ENCODE peak calls at places on chromosomes 2 and 18, in four cellular contexts. One of them, this sample, is unnamed.

GRCh38 chr18:7676253-7676873 is 109.2 kb downstream of the PTPRM start:
- DNase-seq in uterus: no peak
- DNase-seq in osteocyte: no peak
- DNase-seq in DND-41: no peak
- DNase-seq in this sample: no peak

GRCh38 chr2:154140249-154141025 is 268.7 kb downstream of the GALNT13 start:
- DNase-seq in uterus: no peak
- DNase-seq in DND-41: no peak
- DNase-seq in osteocyte: no peak
- DNase-seq in this sample: no peak

GRCh38 chr2:219230201-219230540 is 565 bp downstream of the ANKZF1 start:
- DNase-seq in osteocyte: no peak
- DNase-seq in DND-41: peak
- DNase-seq in uterus: no peak
- DNase-seq in this sample: peak

GRCh38 chr2:29946465-29946864 is 25.1 kb upstream of the ALK start:
- DNase-seq in osteocyte: no peak
- DNase-seq in uterus: no peak
- DNase-seq in DND-41: no peak
- DNase-seq in this sample: no peak

GRCh38 chr2:29394311-29394710 is 279.1 kb downstream of the CLIP4 start:
- DNase-seq in DND-41: no peak
- DNase-seq in osteocyte: no peak
- DNase-seq in uterus: no peak
- DNase-seq in this sample: no peak

GRCh38 chr2:241935314-241935713 is 65.8 kb downstream of the RTP5 start:
- DNase-seq in uterus: peak
- DNase-seq in osteocyte: no peak
- DNase-seq in DND-41: no peak
- DNase-seq in this sample: no peak

GRCh38 chr2:152330235-152330866 is 4.6 kb upstream of the FMNL2 start:
- DNase-seq in osteocyte: no peak
- DNase-seq in DND-41: no peak
- DNase-seq in uterus: no peak
- DNase-seq in this sample: no peak

GRCh38 chr2:158667567-158667966 is 127.5 kb upstream of the DAPL1 start:
- DNase-seq in osteocyte: no peak
- DNase-seq in DND-41: no peak
- DNase-seq in uterus: no peak
- DNase-seq in this sample: no peak

GRCh38 chr18:77101410-77102245 is 31.0 kb downstream of the MBP start:
- DNase-seq in uterus: peak
- DNase-seq in osteocyte: no peak
- DNase-seq in DND-41: peak
- DNase-seq in this sample: no peak

GRCh38 chr2:197294260-197294659 is 16.3 kb downstream of the ANKRD44 start:
- DNase-seq in uterus: no peak
- DNase-seq in osteocyte: no peak
- DNase-seq in DND-41: no peak
- DNase-seq in this sample: no peak

GRCh38 chr18:6980363-6980762 is 137.2 kb downstream of the LAMA1 start:
- DNase-seq in osteocyte: no peak
- DNase-seq in uterus: no peak
- DNase-seq in DND-41: no peak
- DNase-seq in this sample: no peak

GRCh38 chr2:201158111-201158929 is 24.6 kb upstream of the CASP10 start:
- DNase-seq in osteocyte: no peak
- DNase-seq in uterus: peak
- DNase-seq in DND-41: peak
- DNase-seq in this sample: peak

GRCh38 chr18:6755107-6755506 is 25.6 kb downstream of the ARHGAP28 start:
- DNase-seq in uterus: no peak
- DNase-seq in osteocyte: no peak
- DNase-seq in DND-41: no peak
- DNase-seq in this sample: no peak

GRCh38 chr2:196077821-196078220 is 9.2 kb upstream of the DNAH7 start:
- DNase-seq in DND-41: no peak
- DNase-seq in uterus: no peak
- DNase-seq in osteocyte: no peak
- DNase-seq in this sample: no peak

DNA sequence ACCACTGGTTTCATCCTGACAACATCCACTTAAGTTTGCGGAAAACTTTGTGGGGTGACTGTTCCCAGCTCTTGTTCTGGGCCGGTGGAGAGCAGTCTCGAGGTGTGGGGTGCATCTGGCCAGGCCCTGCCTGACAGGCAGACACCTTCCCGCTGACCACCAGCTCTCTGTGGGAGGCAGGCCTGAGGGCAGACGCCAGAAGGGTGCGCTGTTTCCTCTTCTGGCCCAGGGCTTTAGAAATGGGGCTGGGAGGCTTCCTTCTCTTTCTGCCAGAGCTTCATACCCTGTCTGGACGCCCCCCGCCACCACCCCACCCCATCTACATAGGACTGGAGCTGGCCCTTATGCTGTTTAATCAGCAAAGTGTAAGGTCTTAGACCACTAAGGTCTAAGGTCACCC is 263.8 kb downstream of the LOXHD1 start:
- DNase-seq in uterus: no peak
- DNase-seq in DND-41: no peak
- DNase-seq in osteocyte: no peak
- DNase-seq in this sample: peak
- TF ChIP-seq CTCF in uterus: no peak
- TF ChIP-seq CTCF in DND-41: peak
- TF ChIP-seq CTCF in osteocyte: no peak
- TF ChIP-seq CTCF in this sample: no peak

GRCh38 chr18:63828120-63828519 is 52.9 kb downstream of the SERPINB7 start:
- DNase-seq in DND-41: no peak
- DNase-seq in osteocyte: no peak
- DNase-seq in uterus: no peak
- DNase-seq in this sample: no peak

GRCh38 chr18:63819780-63820179 is 44.6 kb downstream of the SERPINB7 start:
- DNase-seq in DND-41: no peak
- DNase-seq in uterus: no peak
- DNase-seq in osteocyte: no peak
- DNase-seq in this sample: no peak

GRCh38 chr18:63820694-63821093 is 45.5 kb downstream of the SERPINB7 start:
- DNase-seq in uterus: no peak
- DNase-seq in osteocyte: no peak
- DNase-seq in DND-41: no peak
- DNase-seq in this sample: no peak

GRCh38 chr18:63824220-63824525 is 49.0 kb downstream of the SERPINB7 start:
- DNase-seq in DND-41: no peak
- DNase-seq in uterus: no peak
- DNase-seq in osteocyte: no peak
- DNase-seq in this sample: no peak

DNA sequence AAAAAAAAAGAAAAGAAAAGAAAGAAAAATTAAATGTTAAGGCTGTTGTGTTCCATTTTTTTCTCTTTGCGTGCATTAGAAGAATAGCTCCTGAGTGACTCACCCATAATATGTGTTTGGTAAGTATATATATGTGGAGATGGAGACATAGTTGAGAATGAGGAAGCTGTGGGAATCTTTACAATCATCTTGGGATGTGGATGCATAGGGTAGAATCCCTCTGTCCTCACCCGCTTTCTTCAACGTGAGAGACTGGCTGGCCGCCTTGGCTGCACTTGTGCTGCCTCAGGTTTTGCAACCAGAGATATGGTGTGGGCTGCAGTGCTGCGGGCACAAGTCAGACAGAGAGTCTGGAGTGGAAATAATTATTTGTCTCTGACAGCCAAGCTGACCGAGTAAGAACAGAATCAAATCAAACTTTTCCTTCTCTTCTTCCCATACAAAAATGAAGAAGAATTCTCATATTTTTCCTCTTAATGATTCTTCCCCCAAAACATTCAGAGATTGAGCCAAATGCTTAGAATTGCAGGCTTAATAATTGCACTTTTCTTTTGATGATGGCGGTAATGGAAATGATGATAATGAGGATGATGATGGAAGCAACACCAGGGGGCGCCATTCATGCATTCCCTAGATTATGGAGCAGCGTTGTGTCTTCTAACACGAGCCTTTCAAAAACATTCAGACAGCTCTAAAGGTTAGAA is 48.5 kb downstream of the SERPINB7 start:
- DNase-seq in osteocyte: no peak
- DNase-seq in uterus: no peak
- DNase-seq in DND-41: peak
- DNase-seq in this sample: no peak
- TF ChIP-seq CTCF in osteocyte: peak
- TF ChIP-seq CTCF in uterus: no peak
- TF ChIP-seq CTCF in DND-41: peak
- TF ChIP-seq CTCF in this sample: peak

GRCh38 chr2:232367591-232368233 is 10.8 kb upstream of the ALPP start:
- DNase-seq in DND-41: no peak
- DNase-seq in uterus: no peak
- DNase-seq in osteocyte: no peak
- DNase-seq in this sample: peak
- TF ChIP-seq CTCF in DND-41: peak
- TF ChIP-seq CTCF in uterus: no peak
- TF ChIP-seq CTCF in osteocyte: peak
- TF ChIP-seq CTCF in this sample: peak

GRCh38 chr2:43341959-43342757 is 115.8 kb upstream of the ZFP36L2 start:
- DNase-seq in DND-41: no peak
- DNase-seq in osteocyte: no peak
- DNase-seq in uterus: no peak
- DNase-seq in this sample: no peak
- TF ChIP-seq CTCF in DND-41: no peak
- TF ChIP-seq CTCF in osteocyte: no peak
- TF ChIP-seq CTCF in uterus: no peak
- TF ChIP-seq CTCF in this sample: no peak

GRCh38 chr2:62415019-62415431 is 91.0 kb downstream of the TMEM17 start:
- DNase-seq in DND-41: no peak
- DNase-seq in uterus: no peak
- DNase-seq in osteocyte: peak
- DNase-seq in this sample: no peak

GRCh38 chr2:62410926-62411456 is 95.0 kb downstream of the TMEM17 start:
- DNase-seq in uterus: no peak
- DNase-seq in DND-41: no peak
- DNase-seq in osteocyte: no peak
- DNase-seq in this sample: peak

GRCh38 chr2:62410015-62410453 is 96.0 kb downstream of the TMEM17 start:
- DNase-seq in osteocyte: peak
- DNase-seq in DND-41: no peak
- DNase-seq in uterus: no peak
- DNase-seq in this sample: no peak

GRCh38 chr2:62413116-62413663 is 92.8 kb downstream of the TMEM17 start:
- DNase-seq in osteocyte: no peak
- DNase-seq in uterus: no peak
- DNase-seq in DND-41: no peak
- DNase-seq in this sample: no peak

DNA sequence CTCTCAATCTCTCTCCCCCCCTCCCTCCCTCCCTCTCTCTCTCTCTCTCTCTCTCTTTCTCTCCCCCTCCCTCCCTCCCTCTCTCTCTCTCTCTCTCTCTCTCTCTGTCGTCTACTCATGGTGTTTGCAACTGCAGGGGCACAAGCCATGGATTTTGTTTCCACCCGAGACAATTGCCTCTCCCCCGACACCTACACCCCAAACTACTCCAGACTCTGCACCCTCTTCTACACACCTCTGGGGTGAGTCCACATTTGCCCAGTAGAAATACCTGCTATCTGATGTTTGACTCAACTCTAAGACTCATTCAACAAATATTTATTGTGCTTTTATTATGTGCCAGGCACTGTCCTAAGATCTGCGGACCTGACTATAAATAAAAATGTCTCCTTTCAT is 93.7 kb downstream of the TMEM17 start:
- DNase-seq in uterus: no peak
- DNase-seq in osteocyte: no peak
- DNase-seq in DND-41: peak
- DNase-seq in this sample: no peak
- TF ChIP-seq CTCF in uterus: no peak
- TF ChIP-seq CTCF in osteocyte: peak
- TF ChIP-seq CTCF in DND-41: no peak
- TF ChIP-seq CTCF in this sample: no peak

GRCh38 chr2:164917296-164917903 is 37.9 kb downstream of the SLC38A11 start:
- DNase-seq in osteocyte: no peak
- DNase-seq in uterus: no peak
- DNase-seq in DND-41: no peak
- DNase-seq in this sample: peak
- TF ChIP-seq CTCF in osteocyte: peak
- TF ChIP-seq CTCF in uterus: no peak
- TF ChIP-seq CTCF in DND-41: peak
- TF ChIP-seq CTCF in this sample: peak

GRCh38 chr2:198957183-198957582 is 500.6 kb downstream of the SATB2 start:
- DNase-seq in DND-41: no peak
- DNase-seq in uterus: no peak
- DNase-seq in osteocyte: no peak
- DNase-seq in this sample: no peak

GRCh38 chr2:198966269-198966668 is 491.5 kb downstream of the SATB2 start:
- DNase-seq in DND-41: no peak
- DNase-seq in uterus: no peak
- DNase-seq in osteocyte: no peak
- DNase-seq in this sample: no peak

GRCh38 chr2:198961555-198961954 is 496.2 kb downstream of the SATB2 start:
- DNase-seq in uterus: no peak
- DNase-seq in DND-41: no peak
- DNase-seq in osteocyte: no peak
- DNase-seq in this sample: no peak
- TF ChIP-seq CTCF in uterus: no peak
- TF ChIP-seq CTCF in DND-41: no peak
- TF ChIP-seq CTCF in osteocyte: no peak
- TF ChIP-seq CTCF in this sample: peak

GRCh38 chr2:121943285-121943684 is 187.8 kb downstream of the TSN start:
- DNase-seq in DND-41: no peak
- DNase-seq in osteocyte: no peak
- DNase-seq in uterus: no peak
- DNase-seq in this sample: no peak

GRCh38 chr2:121949271-121949670 is 193.8 kb downstream of the TSN start:
- DNase-seq in osteocyte: no peak
- DNase-seq in uterus: no peak
- DNase-seq in DND-41: no peak
- DNase-seq in this sample: no peak

GRCh38 chr2:121944072-121944829 is 188.8 kb downstream of the TSN start:
- DNase-seq in osteocyte: no peak
- DNase-seq in uterus: no peak
- DNase-seq in DND-41: no peak
- DNase-seq in this sample: no peak

DNA sequence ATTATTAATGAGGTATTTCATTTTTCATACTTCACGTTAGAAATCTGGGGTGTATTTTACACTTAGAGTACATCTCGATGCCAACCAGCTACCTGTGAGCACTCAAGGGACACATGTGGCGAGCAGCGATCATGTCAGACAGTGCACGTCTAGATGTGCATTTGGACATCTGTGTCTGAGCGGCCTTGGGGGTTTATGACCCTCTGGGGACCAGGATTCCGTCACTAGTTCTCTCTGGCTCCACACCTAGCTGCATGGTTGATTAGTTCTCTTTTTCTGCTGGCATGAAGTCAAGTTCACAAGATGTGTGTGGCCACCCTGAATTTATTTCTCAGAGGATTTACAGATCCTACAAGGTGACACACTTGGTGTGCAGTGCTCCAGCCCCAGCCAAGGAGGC is 192.2 kb downstream of the TSN start:
- DNase-seq in osteocyte: no peak
- DNase-seq in uterus: no peak
- DNase-seq in DND-41: no peak
- DNase-seq in this sample: no peak
- TF ChIP-seq CTCF in osteocyte: no peak
- TF ChIP-seq CTCF in uterus: no peak
- TF ChIP-seq CTCF in DND-41: no peak
- TF ChIP-seq CTCF in this sample: no peak

This sample was measured in endothelial cell.